ENCODE peak calls at places on chromosomes 7 and 10, in eight cellular contexts. M, Z, Y, N, T, X, V and G are unnamed samples.
A peak's percentile ranks its signal among the peaks of the same experiment; 100 is the strongest.

GRCh38 chr10:71745659-71746250 is 26.2 kb upstream of the C10orf105 start:
- DNase-seq in M (no peak), Z (no peak), Y (no peak), N (no peak), T (no peak), X (no peak), V (no peak), G (no peak)

GRCh38 chr7:104805449-104806317 is 208.3 kb upstream of the KMT2E start:
- DNase-seq in M (no peak), Z (no peak), Y (no peak), N (no peak), T (no peak), X (no peak), V (no peak), G (no peak)

GRCh38 chr7:54963155-54963554 is 55.7 kb upstream of the EGFR start:
- DNase-seq in M (no peak), Z (no peak), Y (no peak), N (no peak), T (no peak), X (no peak), V (no peak), G (no peak)

GRCh38 chr7:45681596-45682357 is 107.6 kb downstream of the ADCY1 start:
- DNase-seq in M (no peak), Z (no peak), Y (no peak), N (peak; percentile 20), T (no peak), X (no peak), V (no peak), G (no peak)

GRCh38 chr7:83794834-83795233 is 145.9 kb upstream of the SEMA3E start:
- DNase-seq in M (no peak), Z (no peak), Y (no peak), N (no peak), T (no peak), X (no peak), V (no peak), G (no peak)

GRCh38 chr7:28360739-28361138 is 51.6 kb upstream of the CREB5 start:
- DNase-seq in M (peak; percentile 19), Z (no peak), Y (no peak), N (no peak), T (no peak), X (no peak), V (no peak), G (no peak)

GRCh38 chr7:131211500-131211899 is 116.2 kb upstream of the MKLN1 start:
- DNase-seq in M (no peak), Z (no peak), Y (no peak), N (no peak), T (no peak), X (no peak), V (no peak), G (no peak)

GRCh38 chr10:3464760-3465405 is 292.3 kb upstream of the PITRM1 start:
- DNase-seq in M (no peak), Z (no peak), Y (no peak), N (no peak), T (no peak), X (peak; percentile 17), V (peak; percentile 56), G (no peak)

GRCh38 chr10:121608669-121609190 is 10.5 kb upstream of the FGFR2 start:
- DNase-seq in M (peak; percentile 76), Z (no peak), Y (no peak), N (peak; percentile 56), T (peak; percentile 60), X (no peak), V (peak; percentile 75), G (no peak)

GRCh38 chr10:11861341-11861740 is 38.2 kb downstream of the PROSER2 start:
- DNase-seq in M (no peak), Z (no peak), Y (no peak), N (no peak), T (no peak), X (no peak), V (no peak), G (no peak)

GRCh38 chr10:95793401-95794045 is 37.6 kb downstream of the ENTPD1 start:
- DNase-seq in M (no peak), Z (no peak), Y (no peak), N (no peak), T (no peak), X (no peak), V (peak; percentile 29), G (no peak)

GRCh38 chr10:124598196-124598595 is 136.6 kb downstream of the LHPP start:
- DNase-seq in M (no peak), Z (no peak), Y (no peak), N (no peak), T (no peak), X (no peak), V (no peak), G (no peak)

GRCh38 chr10:110859206-110859946 is 12.4 kb upstream of the PDCD4 start:
- DNase-seq in M (no peak), Z (no peak), Y (no peak), N (no peak), T (no peak), X (no peak), V (no peak), G (no peak)

GRCh38 chr7:95209778-95210177 is 114.6 kb downstream of the PON1 start:
- DNase-seq in M (no peak), Z (no peak), Y (no peak), N (no peak), T (no peak), X (no peak), V (no peak), G (no peak)

GRCh38 chr7:157089100-157089510 is 49.6 kb upstream of the UBE3C start:
- DNase-seq in M (no peak), Z (no peak), Y (no peak), N (no peak), T (no peak), X (no peak), V (no peak), G (no peak)

GRCh38 chr10:11716704-11717103 is 25.5 kb upstream of the ECHDC3 start:
- DNase-seq in M (no peak), Z (no peak), Y (no peak), N (no peak), T (no peak), X (no peak), V (no peak), G (no peak)

DNA sequence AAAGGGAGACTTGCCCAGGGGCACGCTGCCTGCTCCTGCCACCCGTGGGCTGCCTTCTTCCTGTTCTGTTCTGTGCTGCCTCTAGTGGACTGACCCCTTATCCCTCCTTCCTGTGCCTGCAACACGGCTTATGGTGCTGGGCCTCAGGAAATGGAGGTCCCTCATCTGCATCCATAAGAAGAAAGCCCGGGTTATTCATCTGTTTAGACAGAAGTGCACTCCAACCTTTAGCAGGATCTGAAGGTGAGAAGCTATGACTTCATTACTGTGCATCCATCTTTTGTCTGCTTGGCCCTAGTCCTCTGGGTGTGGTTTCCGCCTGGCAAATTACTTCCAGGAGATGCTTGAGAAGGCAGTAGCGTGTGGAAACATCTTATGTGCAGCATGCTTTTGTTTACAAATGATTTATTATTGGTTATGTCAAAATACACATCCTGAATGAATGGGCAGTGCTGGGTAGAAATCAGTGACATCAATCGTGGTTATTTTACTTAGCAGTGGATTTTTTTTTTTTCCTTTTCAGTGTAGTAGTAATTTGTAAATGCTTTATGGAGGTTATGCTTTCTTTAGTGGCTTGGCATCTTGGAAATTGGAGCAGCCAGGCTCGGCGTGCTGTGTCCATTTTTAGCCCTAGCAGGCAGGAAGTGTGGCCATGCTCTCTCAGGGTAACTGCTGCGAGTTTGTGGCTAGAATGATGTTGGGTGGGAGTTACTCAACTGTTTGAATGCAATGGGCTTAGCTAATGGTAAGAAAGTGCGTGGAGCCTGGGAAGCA is 12.7 kb downstream of the PTPRE start:
- DNase-seq in M (no peak), Z (peak; percentile 93), Y (no peak), N (no peak), T (no peak), X (peak; percentile 37), V (no peak), G (no peak)
- TF ChIP-seq CTCF in M (no peak), Z (peak; percentile 35), Y (peak; percentile 26), N (peak; percentile 24), T (no peak), X (no peak), V (no peak), G (no peak)

GRCh38 chr10:17474595-17474994 is 20.2 kb upstream of the ST8SIA6 start:
- DNase-seq in M (no peak), Z (no peak), Y (no peak), N (no peak), T (no peak), X (peak; percentile 11), V (no peak), G (peak; percentile 18)
- TF ChIP-seq CTCF in M (no peak), Z (peak; percentile 6), Y (no peak), N (no peak), T (peak; percentile 34), X (peak; percentile 27), V (no peak), G (peak; percentile 67)

DNA sequence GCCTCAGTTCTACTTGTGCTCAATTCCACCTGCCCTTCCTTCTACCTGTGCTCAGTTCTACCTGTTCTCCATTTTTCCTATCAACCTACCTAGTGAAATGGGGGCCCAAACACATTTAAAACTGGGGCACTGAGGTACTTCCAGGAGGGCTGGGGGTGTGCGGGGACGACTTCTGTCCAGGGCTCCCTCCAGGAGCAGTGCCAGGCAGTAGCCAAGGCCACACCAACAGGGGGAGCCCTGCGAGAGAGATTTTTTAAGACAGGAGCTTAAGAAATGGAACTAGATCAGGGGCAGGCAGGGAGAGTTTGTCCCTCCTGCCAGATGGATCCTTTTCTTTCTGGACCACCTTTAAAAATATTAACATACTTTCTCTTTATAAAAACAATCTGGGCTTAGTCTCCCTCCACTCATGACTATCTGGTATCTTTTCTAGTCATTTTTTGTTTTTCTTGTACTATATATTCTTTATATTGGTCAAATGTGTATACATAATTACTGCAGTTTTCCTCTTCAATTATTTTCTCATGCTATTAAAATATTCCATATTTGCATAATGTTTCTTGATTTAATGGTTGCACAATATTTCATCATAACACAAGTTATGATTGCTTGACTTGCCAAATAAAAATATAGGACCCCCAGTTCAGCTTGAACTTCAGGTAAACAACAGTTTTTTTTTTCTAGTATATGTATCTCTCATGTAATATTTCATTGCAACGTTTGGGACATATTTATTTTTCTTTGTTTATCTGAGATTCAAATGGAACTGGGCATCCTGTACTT is 47.3 kb upstream of the INSYN2A start:
- DNase-seq in M (peak; percentile 67), Z (peak; percentile 4), Y (peak; percentile 4), N (no peak), T (peak; percentile 57), X (peak; percentile 30), V (peak; percentile 75), G (peak; percentile 11)
- TF ChIP-seq CTCF in M (peak; percentile 53), Z (peak; percentile 40), Y (peak; percentile 76), N (peak; percentile 48), T (peak; percentile 66), X (peak; percentile 51), V (peak; percentile 16), G (peak; percentile 79)

GRCh38 chr7:12732428-12732827 is 45.0 kb downstream of the ARL4A start:
- DNase-seq in M (no peak), Z (no peak), Y (no peak), N (no peak), T (no peak), X (no peak), V (no peak), G (no peak)

GRCh38 chr7:12730523-12730922 is 43.1 kb downstream of the ARL4A start:
- DNase-seq in M (no peak), Z (no peak), Y (no peak), N (no peak), T (no peak), X (no peak), V (no peak), G (no peak)

GRCh38 chr7:12729112-12729511 is 41.7 kb downstream of the ARL4A start:
- DNase-seq in M (peak; percentile 59), Z (peak; percentile 42), Y (peak; percentile 35), N (no peak), T (no peak), X (peak; percentile 15), V (peak; percentile 63), G (no peak)

GRCh38 chr7:12731775-12732174 is 44.3 kb downstream of the ARL4A start:
- DNase-seq in M (no peak), Z (no peak), Y (no peak), N (no peak), T (no peak), X (no peak), V (no peak), G (no peak)

GRCh38 chr7:12731214-12731656 is 43.8 kb downstream of the ARL4A start:
- DNase-seq in M (peak; percentile 30), Z (no peak), Y (peak; percentile 24), N (no peak), T (no peak), X (peak; percentile 36), V (no peak), G (peak; percentile 27)
- TF ChIP-seq CTCF in M (peak; percentile 15), Z (no peak), Y (peak; percentile 14), N (no peak), T (no peak), X (no peak), V (no peak), G (peak; percentile 40)